ENCODE peak calls at places on chromosomes 12 and 14, in four cellular contexts. One of them, this sample, is unnamed.

GRCh38 chr14:34098045-34098984 is 147.4 kb upstream of the EGLN3 start:
- DNase-seq in progenitor cell of endocrine pancreas: no peak
- DNase-seq in HS-5: no peak
- DNase-seq in substantia nigra: no peak
- DNase-seq in this sample: no peak

GRCh38 chr12:15851045-15851444 is 31.1 kb upstream of the STRAP start:
- DNase-seq in progenitor cell of endocrine pancreas: no peak
- DNase-seq in HS-5: no peak
- DNase-seq in substantia nigra: no peak
- DNase-seq in this sample: no peak

GRCh38 chr14:67166450-67166853 is 22.8 kb upstream of the GARIN2 start:
- DNase-seq in progenitor cell of endocrine pancreas: no peak
- DNase-seq in HS-5: peak; percentile 9
- DNase-seq in substantia nigra: no peak
- DNase-seq in this sample: no peak

GRCh38 chr14:105248368-105249174 is at the start of gene BTBD6:
- DNase-seq in progenitor cell of endocrine pancreas: peak; percentile 82
- DNase-seq in HS-5: peak; percentile 22
- DNase-seq in substantia nigra: peak; percentile 25
- DNase-seq in this sample: peak; percentile 22

GRCh38 chr12:64480148-64480547 is 28.2 kb downstream of the TBK1 start:
- DNase-seq in progenitor cell of endocrine pancreas: no peak
- DNase-seq in HS-5: peak; percentile 83
- DNase-seq in substantia nigra: no peak
- DNase-seq in this sample: no peak

GRCh38 chr14:104882325-104882973 is 17.4 kb downstream of the CEP170B start:
- DNase-seq in progenitor cell of endocrine pancreas: no peak
- DNase-seq in HS-5: no peak
- DNase-seq in substantia nigra: no peak
- DNase-seq in this sample: peak; percentile 60

GRCh38 chr14:57848353-57848752 is 17.5 kb downstream of the SLC35F4 start:
- DNase-seq in progenitor cell of endocrine pancreas: no peak
- DNase-seq in HS-5: peak; percentile 49
- DNase-seq in substantia nigra: no peak
- DNase-seq in this sample: no peak

GRCh38 chr12:56373515-56373914 is 10.9 kb upstream of the APOF start:
- DNase-seq in progenitor cell of endocrine pancreas: no peak
- DNase-seq in HS-5: no peak
- DNase-seq in substantia nigra: no peak
- DNase-seq in this sample: no peak

GRCh38 chr14:104392396-104393198 is 187.0 kb upstream of the C14orf180 start:
- DNase-seq in progenitor cell of endocrine pancreas: no peak
- DNase-seq in HS-5: no peak
- DNase-seq in substantia nigra: no peak
- DNase-seq in this sample: no peak

GRCh38 chr14:95876769-95877490 is at the start of gene TUNAR:
- DNase-seq in progenitor cell of endocrine pancreas: peak; percentile 19
- DNase-seq in HS-5: no peak
- DNase-seq in substantia nigra: no peak
- DNase-seq in this sample: no peak

GRCh38 chr14:106610691-106611090 is 1084.3 kb downstream of the TMEM121 start:
- DNase-seq in progenitor cell of endocrine pancreas: no peak
- DNase-seq in HS-5: no peak
- DNase-seq in substantia nigra: no peak
- DNase-seq in this sample: no peak

GRCh38 chr12:80107221-80107620 is 7.9 kb downstream of the OTOGL start:
- DNase-seq in progenitor cell of endocrine pancreas: no peak
- DNase-seq in HS-5: no peak
- DNase-seq in substantia nigra: no peak
- DNase-seq in this sample: no peak

GRCh38 chr12:128961957-128962356 is 108.7 kb downstream of the GLT1D1 start:
- DNase-seq in progenitor cell of endocrine pancreas: no peak
- DNase-seq in HS-5: no peak
- DNase-seq in substantia nigra: no peak
- DNase-seq in this sample: no peak

GRCh38 chr12:7460375-7461259 is 16.7 kb upstream of the CD163L1 start:
- DNase-seq in progenitor cell of endocrine pancreas: peak; percentile 62
- DNase-seq in HS-5: peak; percentile 36
- DNase-seq in substantia nigra: no peak
- DNase-seq in this sample: no peak

GRCh38 chr12:100857971-100858370 is 63.4 kb downstream of the ANO4 start:
- DNase-seq in progenitor cell of endocrine pancreas: no peak
- DNase-seq in HS-5: no peak
- DNase-seq in substantia nigra: no peak
- DNase-seq in this sample: no peak

GRCh38 chr14:69573841-69574265 is 818 bp downstream of the CCDC177 start:
- DNase-seq in progenitor cell of endocrine pancreas: no peak
- DNase-seq in HS-5: no peak
- DNase-seq in substantia nigra: no peak
- DNase-seq in this sample: no peak

GRCh38 chr12:109462868-109463692 is 14.0 kb downstream of the KCTD10 start:
- DNase-seq in progenitor cell of endocrine pancreas: no peak
- DNase-seq in HS-5: peak; percentile 95
- DNase-seq in substantia nigra: no peak
- DNase-seq in this sample: no peak

This sample was measured in epithelial cell of prostate.